ENCODE peak calls at places on chromosomes 16 and 17, in eight cellular contexts. N is prostate gland, L is NCI-H1105, S is T-helper 1 cell, C is AG08396, J is neural crest cell, I is Daoy, R is M059J. V is an unnamed sample.

GRCh38 chr16:84055801-84056634 is 13.4 kb upstream of the SLC38A8 start:
- DNase-seq in N (peak; percentile 19), L (no peak), S (no peak), C (no peak), J (no peak), I (no peak), R (no peak), V (no peak)

GRCh38 chr17:72860778-72861177 is 231.7 kb downstream of the SLC39A11 start:
- DNase-seq in N (no peak), L (no peak), S (no peak), C (no peak), J (no peak), I (no peak), R (no peak), V (no peak)

GRCh38 chr16:85227924-85228462 is 115.7 kb upstream of the CIBAR2 start:
- DNase-seq in N (no peak), L (no peak), S (no peak), C (peak; percentile 89), J (no peak), I (peak; percentile 84), R (peak; percentile 50), V (peak; percentile 54)

GRCh38 chr17:80899402-80900268 is 92.0 kb upstream of the CHMP6 start:
- DNase-seq in N (no peak), L (no peak), S (peak; percentile 80), C (peak; percentile 74), J (peak; percentile 44), I (peak; percentile 64), R (no peak), V (no peak)

GRCh38 chr16:53043986-53044571 is 8.6 kb downstream of the CHD9NB start:
- DNase-seq in N (peak; percentile 53), L (no peak), S (no peak), C (no peak), J (no peak), I (no peak), R (no peak), V (no peak)

GRCh38 chr17:70929226-70929625 is 759.9 kb downstream of the KCNJ2 start:
- DNase-seq in N (no peak), L (no peak), S (no peak), C (peak; percentile 7), J (no peak), I (no peak), R (no peak), V (no peak)

GRCh38 chr16:86089341-86089900 is 190.5 kb downstream of the IRF8 start:
- DNase-seq in N (no peak), L (no peak), S (no peak), C (no peak), J (no peak), I (no peak), R (no peak), V (no peak)

GRCh38 chr17:18920911-18921441 is 31.0 kb upstream of the SLC5A10 start:
- DNase-seq in N (no peak), L (no peak), S (peak; percentile 52), C (no peak), J (no peak), I (peak; percentile 8), R (peak; percentile 80), V (no peak)

GRCh38 chr16:85085721-85086120 is 26.6 kb downstream of the CIBAR2 start:
- DNase-seq in N (no peak), L (no peak), S (no peak), C (no peak), J (no peak), I (no peak), R (no peak), V (no peak)

GRCh38 chr16:63806794-63807506 is 1314.9 kb downstream of the CDH11 start:
- DNase-seq in N (no peak), L (no peak), S (no peak), C (no peak), J (no peak), I (no peak), R (no peak), V (no peak)

GRCh38 chr16:19601083-19601976 is 45.8 kb downstream of the VPS35L start:
- DNase-seq in N (no peak), L (no peak), S (peak; percentile 11), C (peak; percentile 28), J (peak; percentile 50), I (peak; percentile 7), R (peak; percentile 19), V (peak; percentile 25)

GRCh38 chr16:15773964-15774363 is 82.9 kb downstream of the MYH11 start:
- DNase-seq in N (no peak), L (no peak), S (no peak), C (no peak), J (no peak), I (no peak), R (no peak), V (no peak)

GRCh38 chr16:85376292-85377095 is 236.6 kb upstream of the GSE1 start:
- DNase-seq in N (peak; percentile 61), L (no peak), S (no peak), C (no peak), J (no peak), I (no peak), R (peak; percentile 35), V (no peak)

GRCh38 chr17:76427457-76428231 is 25.3 kb downstream of the UBE2O start:
- DNase-seq in N (no peak), L (no peak), S (no peak), C (peak; percentile 54), J (no peak), I (no peak), R (peak; percentile 66), V (no peak)

GRCh38 chr17:30363715-30364202 is 15.0 kb upstream of the CPD start:
- DNase-seq in N (no peak), L (no peak), S (peak; percentile 95), C (peak; percentile 65), J (no peak), I (peak; percentile 82), R (peak; percentile 92), V (no peak)

GRCh38 chr16:23534868-23535860 is 22.0 kb downstream of the EARS2 start:
- DNase-seq in N (no peak), L (no peak), S (no peak), C (peak; percentile 28), J (no peak), I (no peak), R (no peak), V (no peak)

GRCh38 chr17:50203589-50204345 is 2.3 kb upstream of the COL1A1 start:
- DNase-seq in N (no peak), L (no peak), S (no peak), C (peak; percentile 74), J (no peak), I (peak; percentile 60), R (peak; percentile 61), V (no peak)

GRCh38 chr17:59361916-59362810 is 30.7 kb downstream of the YPEL2 start:
- DNase-seq in N (no peak), L (no peak), S (peak; percentile 84), C (peak; percentile 49), J (no peak), I (peak; percentile 70), R (peak; percentile 95), V (no peak)

GRCh38 chr16:85313541-85314208 is 201.4 kb upstream of the CIBAR2 start:
- DNase-seq in N (peak; percentile 39), L (no peak), S (no peak), C (no peak), J (no peak), I (no peak), R (no peak), V (no peak)

GRCh38 chr16:3787924-3788661 is 70.8 kb upstream of the TRAP1 start:
- DNase-seq in N (no peak), L (no peak), S (no peak), C (no peak), J (no peak), I (no peak), R (no peak), V (no peak)

GRCh38 chr16:66007717-66008116 is 358.8 kb upstream of the CDH5 start:
- DNase-seq in N (no peak), L (no peak), S (no peak), C (peak; percentile 50), J (no peak), I (peak; percentile 29), R (peak; percentile 71), V (no peak)

GRCh38 chr17:27226611-27227234 is 67.2 kb upstream of the WSB1 start:
- DNase-seq in N (no peak), L (no peak), S (no peak), C (no peak), J (no peak), I (peak; percentile 68), R (peak; percentile 72), V (no peak)

GRCh38 chr16:68644715-68645493 is at the start of gene CDH3:
- DNase-seq in N (peak; percentile 84), L (peak; percentile 52), S (no peak), C (peak; percentile 29), J (peak; percentile 35), I (no peak), R (peak; percentile 68), V (peak; percentile 1)

GRCh38 chr16:75011634-75012307 is 12.9 kb downstream of the ZNRF1 start:
- DNase-seq in N (no peak), L (no peak), S (peak; percentile 73), C (peak; percentile 60), J (no peak), I (peak; percentile 87), R (peak; percentile 95), V (no peak)

GRCh38 chr17:70268383-70268782 is 99.1 kb downstream of the KCNJ2 start:
- DNase-seq in N (no peak), L (no peak), S (no peak), C (no peak), J (no peak), I (no peak), R (no peak), V (no peak)

GRCh38 chr16:50535506-50536257 is 12.5 kb upstream of the NKD1 start:
- DNase-seq in N (no peak), L (no peak), S (no peak), C (no peak), J (no peak), I (no peak), R (no peak), V (no peak)

GRCh38 chr17:20155258-20156195 is 146.4 kb downstream of the SPECC1 start:
- DNase-seq in N (peak; percentile 98), L (peak; percentile 98), S (peak; percentile 99), C (peak; percentile 96), J (peak; percentile 99), I (peak; percentile 99), R (peak; percentile 93), V (no peak)

V was measured in NCI-H2107.